ENCODE peak calls at places on chromosomes 11 and 22, in five cellular contexts. T, H, N, F and G are unnamed samples.
A peak's percentile ranks its signal among the peaks of the same experiment; 100 is the strongest.

GRCh38 chr11:3123761-3124733 is 41.1 kb downstream of the OSBPL5 start:
- DNase-seq in F (peak; percentile 74), N (peak; percentile 97), H (no peak), T (peak; percentile 94), G (peak; percentile 49)

GRCh38 chr11:84322211-84322610 is 1036.0 kb upstream of the CCDC90B start:
- DNase-seq in H (no peak), N (no peak), F (no peak), T (no peak), G (no peak)

GRCh38 chr22:23197836-23198235 is 17.5 kb downstream of the BCR start:
- DNase-seq in F (no peak), N (no peak), T (no peak), H (no peak), G (no peak)

GRCh38 chr22:48845356-48845936 is 982.2 kb downstream of the BRD1 start:
- DNase-seq in F (no peak), N (no peak), T (no peak), H (no peak), G (no peak)

GRCh38 chr11:129119036-129119435 is 73.1 kb downstream of the ARHGAP32 start:
- DNase-seq in N (no peak), H (no peak), T (no peak), F (no peak), G (no peak)

GRCh38 chr22:23682827-23683355 is 7.9 kb upstream of the RGL4 start:
- DNase-seq in T (no peak), H (no peak), N (no peak), F (no peak), G (no peak)

GRCh38 chr11:112734207-112734606 is 227.0 kb upstream of the NCAM1 start:
- DNase-seq in N (peak; percentile 8), T (no peak), H (no peak), F (no peak), G (peak; percentile 6)

GRCh38 chr11:117430293-117430955 is 102.8 kb downstream of the CEP164 start:
- DNase-seq in F (no peak), N (no peak), T (no peak), H (no peak), G (no peak)

GRCh38 chr11:11454671-11455223 is 101.7 kb upstream of the CSNK2A3 start:
- DNase-seq in F (no peak), N (no peak), T (no peak), H (no peak), G (no peak)

GRCh38 chr11:88555018-88555828 is 217.7 kb upstream of the CTSC start:
- DNase-seq in N (peak; percentile 99), T (no peak), F (no peak), H (no peak), G (no peak)

GRCh38 chr11:12089473-12089872 is 20.9 kb upstream of the MICAL2 start:
- DNase-seq in H (no peak), N (peak; percentile 65), F (no peak), T (peak; percentile 22), G (no peak)

GRCh38 chr11:11856638-11857037 is 14.9 kb downstream of the USP47 start:
- DNase-seq in H (no peak), T (no peak), F (no peak), N (no peak), G (no peak)

GRCh38 chr11:120801801-120802689 is 221.9 kb upstream of the TBCEL start:
- DNase-seq in F (peak; percentile 68), H (no peak), T (peak; percentile 70), N (peak; percentile 50), G (peak; percentile 66)

GRCh38 chr11:129313588-129314288 is 61.9 kb upstream of the BARX2 start:
- DNase-seq in N (peak; percentile 49), H (no peak), T (no peak), F (no peak), G (no peak)

GRCh38 chr22:32951807-32952153 is 106.4 kb downstream of the SYN3 start:
- DNase-seq in H (no peak), F (peak; percentile 57), T (no peak), N (no peak), G (peak; percentile 54)

GRCh38 chr22:43343262-43343988 is at the start of gene SCUBE1:
- DNase-seq in N (no peak), T (no peak), H (no peak), F (peak; percentile 70), G (peak; percentile 64)

GRCh38 chr11:111632798-111633197 is 30.5 kb downstream of the SIK2 start:
- DNase-seq in T (no peak), F (no peak), H (no peak), N (no peak), G (no peak)

GRCh38 chr11:47161134-47161854 is 15.4 kb downstream of the ARFGAP2 start:
- DNase-seq in N (peak; percentile 69), F (peak; percentile 62), T (no peak), H (no peak), G (peak; percentile 51)

GRCh38 chr22:28810839-28811491 is 10.6 kb upstream of the XBP1 start:
- DNase-seq in T (no peak), H (no peak), N (no peak), F (no peak), G (no peak)

GRCh38 chr11:84714316-84714780 is 912.8 kb downstream of the DLG2 start:
- DNase-seq in T (no peak), F (peak; percentile 41), N (peak; percentile 6), H (no peak), G (peak; percentile 63)

GRCh38 chr11:96012086-96012824 is 88.3 kb upstream of the MTMR2 start:
- DNase-seq in F (no peak), T (no peak), N (peak; percentile 54), H (no peak), G (peak; percentile 21)

GRCh38 chr11:46987183-46987582 is 50.6 kb downstream of the CSTPP1 start:
- DNase-seq in H (no peak), N (no peak), F (no peak), T (no peak), G (no peak)

DNA sequence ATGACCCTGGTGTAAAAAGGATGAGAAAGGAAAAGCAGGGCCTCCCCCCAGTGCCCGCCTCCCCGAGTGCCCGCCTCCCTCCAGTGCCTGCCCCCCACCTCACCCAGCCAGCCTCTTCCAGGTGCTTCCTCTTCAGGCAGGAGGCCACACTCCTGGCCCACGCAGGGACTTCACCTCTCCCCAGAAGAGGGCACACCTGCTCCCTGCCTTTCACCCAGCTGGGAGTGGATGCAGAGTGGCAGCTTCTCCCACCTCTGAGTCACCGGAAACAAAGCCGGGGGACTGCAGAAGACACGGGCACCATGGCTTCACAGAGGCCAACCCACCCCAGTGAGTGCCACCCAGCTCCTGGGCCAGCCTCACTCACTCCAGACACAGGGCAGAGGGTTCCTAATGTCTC is 16.1 kb downstream of the CPT1A start:
- DNase-seq in N (no peak), T (peak; percentile 65), H (no peak), F (no peak), G (peak; percentile 14)
- TF ChIP-seq CTCF in N (peak; percentile 7), T (no peak), H (peak; percentile 13), F (no peak), G (peak; percentile 22)

GRCh38 chr11:34278175-34278574 is 79.6 kb downstream of the ABTB2 start:
- DNase-seq in H (no peak), N (no peak), F (no peak), T (no peak), G (no peak)
- H3K4me1 ChIP-seq in H (peaks cover 12% of the 10 kb centered on the region), N (peaks cover 4% of the 10 kb centered on the region), F (peaks cover 31% of the 10 kb centered on the region), T (peaks cover 31% of the 10 kb centered on the region), G (peaks cover 11% of the 10 kb centered on the region)

GRCh38 chr22:19615001-19615461 is 90.8 kb upstream of the CLDN5 start:
- DNase-seq in T (no peak), N (no peak), H (no peak), F (no peak), G (no peak)

GRCh38 chr22:19614546-19614884 is 90.3 kb upstream of the CLDN5 start:
- DNase-seq in F (no peak), T (no peak), H (no peak), N (no peak), G (no peak)

GRCh38 chr22:19611590-19611989 is 87.4 kb upstream of the CLDN5 start:
- DNase-seq in H (no peak), F (no peak), T (no peak), N (no peak), G (no peak)

GRCh38 chr22:19610518-19611253 is 86.5 kb upstream of the CLDN5 start:
- DNase-seq in N (no peak), H (no peak), F (no peak), T (no peak), G (no peak)

DNA sequence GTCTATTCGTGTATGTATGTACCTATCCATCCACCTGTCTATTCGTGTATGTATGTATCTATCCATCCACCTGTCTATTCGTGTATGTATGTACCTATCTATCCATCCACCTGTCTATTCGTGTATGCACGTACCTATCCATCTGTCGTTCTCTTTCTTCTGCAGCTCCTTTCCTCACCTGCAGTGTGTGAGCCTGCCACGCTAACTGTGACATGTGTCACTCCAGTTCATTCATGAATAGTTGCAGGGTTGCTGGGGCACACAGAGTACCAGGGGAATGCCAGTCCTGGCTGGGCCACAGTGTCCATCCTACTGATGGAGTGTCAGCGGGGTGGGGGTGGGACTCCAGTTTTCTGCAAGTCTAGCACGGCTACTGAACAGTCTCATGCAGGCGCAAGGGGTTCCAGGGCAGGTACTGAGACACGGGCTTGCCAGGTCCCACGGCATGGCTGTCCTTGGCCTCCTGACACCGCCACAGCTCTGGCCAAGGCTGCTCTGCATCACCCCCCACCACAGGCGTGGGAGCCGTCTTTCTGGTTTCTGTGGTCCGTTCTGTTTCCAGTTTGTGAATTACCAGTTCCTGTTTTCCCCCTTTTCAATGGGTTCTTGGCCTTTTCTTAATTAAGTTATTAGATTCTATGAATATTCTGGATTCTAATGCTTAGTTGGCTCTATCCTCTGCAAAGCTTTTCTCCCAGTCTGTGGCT is 88.8 kb upstream of the CLDN5 start:
- DNase-seq in N (no peak), T (no peak), H (no peak), F (no peak), G (no peak)
- TF ChIP-seq POLR2A in N (no peak), T (no peak), H (no peak), F (no peak), G (no peak)

GRCh38 chr11:79159657-79160450 is 281.0 kb downstream of the TENM4 start:
- DNase-seq in N (no peak), H (no peak), T (no peak), F (no peak), G (no peak)
- TF ChIP-seq CTCF in N (peak; percentile 31), H (no peak), T (no peak), F (peak; percentile 17), G (no peak)

GRCh38 chr11:78038697-78039313 is 15.7 kb upstream of the KCTD14 start:
- DNase-seq in T (no peak), F (peak; percentile 73), N (peak; percentile 28), H (no peak), G (peak; percentile 20)
- H3K4me1 ChIP-seq in T (peaks cover 10% of the 10 kb centered on the region), F (peaks cover 41% of the 10 kb centered on the region), N (peaks cover 5% of the 10 kb centered on the region), H (no peaks in the 10 kb centered on the region), G (peaks cover 14% of the 10 kb centered on the region)

DNA sequence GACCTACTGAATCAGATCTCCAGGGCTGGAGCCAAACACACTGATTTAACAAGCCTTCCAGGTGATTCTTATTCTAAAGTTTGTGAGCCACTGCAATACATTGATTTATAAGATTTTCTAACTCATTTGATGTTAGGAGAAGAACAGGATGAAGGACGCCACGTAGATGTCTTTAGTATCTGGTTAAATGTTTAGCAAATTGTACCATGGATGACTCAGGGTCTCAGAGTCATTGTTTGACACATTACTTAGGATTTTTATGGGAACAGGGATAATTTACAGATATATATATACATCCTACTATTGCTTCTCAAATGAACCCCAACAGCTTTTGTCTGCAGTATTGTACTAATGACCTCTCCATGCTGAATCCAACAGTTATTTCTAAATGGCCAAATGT is 143.1 kb upstream of the DDI1 start:
- DNase-seq in F (no peak), N (peak; percentile 62), H (no peak), T (no peak), G (no peak)
- TF ChIP-seq POLR2A in F (no peak), N (no peak), H (no peak), T (no peak), G (no peak)